ENCODE peak calls at places on chromosomes 3 and 15, in four cellular contexts. G is ovary, X is heart left ventricle, U is vagina. F is an unnamed sample. For H3K4me1, the result is how much of the 10 kb centered on the place peaks cover.

GRCh38 chr3:96863129-96863740 is 48.8 kb downstream of the EPHA6 start:
- DNase-seq in U (no peak), X (no peak), G (peak), F (no peak)

GRCh38 chr3:161221881-161222600 is 930 bp downstream of the NMD3 start:
- DNase-seq in U (no peak), X (no peak), G (peak), F (peak)

GRCh38 chr3:31880020-31880419 is 101.0 kb downstream of the OSBPL10 start:
- DNase-seq in G (no peak), X (no peak), U (no peak), F (no peak)

GRCh38 chr3:52892625-52893311 is 4.6 kb downstream of the STIMATE start:
- DNase-seq in X (no peak), G (no peak), U (no peak), F (peak)

GRCh38 chr15:66108483-66109270 is 144.9 kb downstream of the MEGF11 start:
- DNase-seq in G (no peak), X (no peak), U (no peak), F (no peak)

GRCh38 chr15:74863239-74864056 is 9.7 kb downstream of the SCAMP2 start:
- DNase-seq in G (no peak), X (no peak), U (no peak), F (no peak)

GRCh38 chr15:65245096-65245849 is 34.0 kb upstream of the CILP start:
- DNase-seq in G (peak), X (peak), U (peak), F (peak)

GRCh38 chr3:152811974-152812760 is 22.8 kb upstream of the P2RY1 start:
- DNase-seq in X (no peak), U (no peak), G (no peak), F (no peak)

GRCh38 chr3:62238431-62238830 is 134.9 kb downstream of the FEZF2 start:
- DNase-seq in U (no peak), G (no peak), X (no peak), F (no peak)

GRCh38 chr3:135513106-135514063 is 452.1 kb upstream of the PPP2R3A start:
- DNase-seq in G (no peak), U (no peak), X (no peak), F (no peak)

GRCh38 chr3:70539908-70540307 is 227.5 kb upstream of the MDFIC2 start:
- DNase-seq in U (no peak), X (no peak), G (no peak), F (no peak)

GRCh38 chr3:21447471-21448205 is 303.4 kb downstream of the ZNF385D start:
- DNase-seq in G (no peak), U (no peak), X (no peak), F (no peak)
- H3K4me3 ChIP-seq in G (no peak), U (no peak), X (peak), F (no peak)

GRCh38 chr3:37537914-37538691 is 323.6 kb upstream of the CTDSPL start:
- DNase-seq in U (no peak), X (no peak), G (peak), F (peak)
- H3K27ac ChIP-seq in U (peak), X (peak), G (no peak), F (no peak)

DNA sequence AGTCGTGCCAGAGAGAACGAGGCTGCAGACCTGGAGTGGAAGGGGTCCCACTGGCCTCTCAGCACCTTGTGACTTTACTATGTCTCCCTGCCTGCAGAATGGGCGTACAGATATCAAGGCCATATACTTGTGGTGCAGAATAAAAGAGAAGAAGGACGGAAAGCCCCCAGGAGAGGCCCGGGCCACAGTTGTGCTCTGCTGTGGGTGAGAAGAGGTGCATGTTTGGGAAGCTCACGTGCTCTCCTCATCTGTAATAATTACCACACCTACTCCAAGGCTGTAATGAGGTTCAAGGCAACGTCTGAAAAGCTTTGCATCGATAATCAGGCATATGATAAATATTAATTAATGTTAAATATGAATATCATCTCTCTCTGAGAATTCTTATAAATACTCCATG is 58.0 kb downstream of the MGLL start:
- DNase-seq in X (no peak), U (no peak), G (no peak), F (no peak)
- H3K4me1 ChIP-seq in X (under half), U (under half), G (under half), F (under half)

DNA sequence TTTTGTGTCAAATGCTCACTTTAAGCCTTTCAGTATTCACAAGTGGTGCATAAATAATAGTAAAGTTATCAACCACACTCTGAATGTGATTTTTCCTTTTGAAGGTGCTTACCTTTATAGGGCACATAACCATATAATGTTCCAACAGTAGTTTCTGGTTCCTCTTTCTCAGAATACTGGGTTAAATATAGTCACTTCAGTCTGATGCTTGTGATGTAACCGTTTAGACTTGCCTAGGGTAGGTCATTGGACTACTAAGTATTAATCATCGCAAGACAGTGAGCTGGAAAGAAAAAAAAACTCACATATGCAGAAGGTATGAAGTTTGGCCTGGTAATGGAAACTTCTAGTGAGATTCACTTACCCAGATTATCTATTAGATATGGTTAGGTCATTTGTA is 1.9 kb downstream of the KBTBD8 start:
- DNase-seq in U (no peak), X (no peak), G (no peak), F (no peak)
- H3K4me3 ChIP-seq in U (no peak), X (peak), G (no peak), F (peak)

GRCh38 chr3:177830411-177830849 is 633.1 kb upstream of the TBL1XR1 start:
- DNase-seq in U (no peak), X (no peak), G (peak), F (no peak)
- H3K27ac ChIP-seq in U (peak), X (peak), G (no peak), F (peak)

GRCh38 chr3:42013652-42014442 is 51.9 kb upstream of the ULK4 start:
- DNase-seq in X (peak), G (peak), U (no peak), F (peak)
- H3K4me1 ChIP-seq in X (under half), G (under half), U (under half), F (under half)

DNA sequence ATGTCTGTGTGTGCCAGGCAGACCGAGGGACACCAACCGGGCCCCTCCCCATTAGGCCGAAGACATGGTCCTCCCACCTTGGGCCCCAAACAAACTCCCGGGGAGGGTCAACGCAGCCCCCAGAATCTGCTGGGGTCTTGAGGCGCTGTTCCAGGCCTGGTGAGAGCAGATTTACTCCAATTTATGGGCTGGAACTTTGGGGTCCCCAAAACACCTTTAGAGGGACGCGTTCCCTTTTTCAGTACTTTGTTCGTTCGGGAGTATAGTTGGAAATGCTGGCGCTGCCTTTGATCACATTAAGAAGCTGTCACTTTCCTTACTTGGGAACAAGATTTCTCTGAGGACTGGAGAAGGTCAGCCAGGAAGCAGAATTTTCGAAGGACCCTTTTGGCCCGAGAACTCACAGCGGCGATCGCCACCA is 2.3 kb downstream of the GATA2 start:
- DNase-seq in X (no peak), G (no peak), U (no peak), F (no peak)
- H3K4me3 ChIP-seq in X (peak), G (peak), U (peak), F (peak)

F was measured in right cardiac atrium.